ENCODE peak calls at places on chromosomes 4 and X, in eight cellular contexts. Q is neural crest cell, C is ascending aorta, O is AG04450, L is mucosa of descending colon, Y is breast epithelium, I is cardiac muscle cell, E is heart right ventricle. A is an unnamed sample.

GRCh38 chr4:154490589-154491340 is 834 bp downstream of the DCHS2 start:
- DNase-seq in Q (peak), C (no peak), O (no peak), L (peak), Y (no peak), I (peak), E (no peak), A (no peak)

GRCh38 chr4:139973015-139973414 is 181.0 kb downstream of the MAML3 start:
- DNase-seq in Q (no peak), C (no peak), O (no peak), L (no peak), Y (no peak), I (no peak), E (no peak), A (no peak)

GRCh38 chrX:84187501-84188319 is at the start of gene RPS6KA6:
- DNase-seq in Q (peak), C (peak), O (no peak), L (peak), Y (no peak), I (peak), E (no peak), A (no peak)

GRCh38 chrX:14694631-14695030 is 165.3 kb downstream of the GLRA2 start:
- DNase-seq in Q (no peak), C (no peak), O (no peak), L (no peak), Y (no peak), I (no peak), E (no peak), A (no peak)

GRCh38 chr4:41124916-41125548 is 89.3 kb downstream of the APBB2 start:
- DNase-seq in Q (no peak), C (no peak), O (no peak), L (no peak), Y (no peak), I (no peak), E (no peak), A (no peak)

GRCh38 chrX:38358274-38358673 is 5.9 kb downstream of the OTC start:
- DNase-seq in Q (no peak), C (no peak), O (no peak), L (no peak), Y (no peak), I (no peak), E (peak), A (no peak)

GRCh38 chrX:107025538-107025937 is 25.5 kb upstream of the MORC4 start:
- DNase-seq in Q (no peak), C (no peak), O (no peak), L (no peak), Y (no peak), I (peak), E (no peak), A (no peak)

GRCh38 chrX:1477801-1478458 is 25.2 kb upstream of the ASMTL start:
- DNase-seq in Q (no peak), C (no peak), O (no peak), L (no peak), Y (peak), I (no peak), E (no peak), A (no peak)

GRCh38 chr4:159252491-159252890 is 149.6 kb downstream of the RAPGEF2 start:
- DNase-seq in Q (no peak), C (no peak), O (peak), L (no peak), Y (no peak), I (peak), E (no peak), A (no peak)

GRCh38 chrX:118212817-118213183 is 96.2 kb upstream of the KLHL13 start:
- DNase-seq in Q (no peak), C (no peak), O (no peak), L (no peak), Y (no peak), I (no peak), E (no peak), A (no peak)

GRCh38 chr4:140308366-140309123 is 64.9 kb upstream of the SCOC start:
- DNase-seq in Q (no peak), C (peak), O (peak), L (no peak), Y (peak), I (peak), E (peak), A (no peak)

GRCh38 chr4:169253087-169253675 is 17.6 kb downstream of the SH3RF1 start:
- DNase-seq in Q (no peak), C (no peak), O (no peak), L (no peak), Y (no peak), I (no peak), E (no peak), A (no peak)

GRCh38 chr4:726235-726787 is 20.7 kb downstream of the PCGF3 start:
- DNase-seq in Q (no peak), C (no peak), O (no peak), L (no peak), Y (no peak), I (no peak), E (no peak), A (no peak)

GRCh38 chr4:116618638-116619037 is 466.7 kb downstream of the TRAM1L1 start:
- DNase-seq in Q (no peak), C (no peak), O (no peak), L (no peak), Y (no peak), I (no peak), E (no peak), A (no peak)

GRCh38 chr4:10164877-10165283 is 48.3 kb upstream of the WDR1 start:
- DNase-seq in Q (peak), C (no peak), O (no peak), L (no peak), Y (no peak), I (peak), E (no peak), A (no peak)

GRCh38 chrX:150767475-150768131 is 74.4 kb downstream of the MTMR1 start:
- DNase-seq in Q (no peak), C (no peak), O (peak), L (no peak), Y (no peak), I (no peak), E (no peak), A (no peak)

GRCh38 chr4:109022941-109023340 is 260.1 kb upstream of the ETNPPL start:
- DNase-seq in Q (no peak), C (no peak), O (no peak), L (no peak), Y (no peak), I (no peak), E (no peak), A (no peak)

GRCh38 chr4:139918591-139918990 is 235.4 kb downstream of the MAML3 start:
- DNase-seq in Q (no peak), C (no peak), O (no peak), L (no peak), Y (no peak), I (no peak), E (no peak), A (no peak)

GRCh38 chr4:127967141-127967775 is 2.1 kb downstream of the ABHD18 start:
- DNase-seq in Q (no peak), C (no peak), O (no peak), L (no peak), Y (no peak), I (no peak), E (no peak), A (no peak)

GRCh38 chr4:94453534-94453963 is 1.8 kb downstream of the PDLIM5 start:
- DNase-seq in Q (no peak), C (no peak), O (no peak), L (no peak), Y (no peak), I (no peak), E (no peak), A (no peak)

GRCh38 chrX:63680423-63680822 is 104.6 kb downstream of the ARHGEF9 start:
- DNase-seq in Q (no peak), C (no peak), O (no peak), L (no peak), Y (no peak), I (no peak), E (no peak), A (no peak)

GRCh38 chrX:47179221-47179927 is 14.3 kb upstream of the UBA1 start:
- DNase-seq in Q (no peak), C (no peak), O (no peak), L (no peak), Y (peak), I (no peak), E (peak), A (no peak)

GRCh38 chr4:185437809-185438208 is 12.0 kb upstream of the UFSP2 start:
- DNase-seq in Q (no peak), C (no peak), O (no peak), L (no peak), Y (no peak), I (no peak), E (no peak), A (no peak)

GRCh38 chr4:159046683-159047082 is 56.2 kb upstream of the RAPGEF2 start:
- DNase-seq in Q (no peak), C (no peak), O (no peak), L (no peak), Y (no peak), I (no peak), E (no peak), A (no peak)

GRCh38 chr4:120066182-120066524 is 495 bp downstream of the MAD2L1 start:
- DNase-seq in Q (no peak), C (no peak), O (no peak), L (no peak), Y (no peak), I (peak), E (no peak), A (no peak)

DNA sequence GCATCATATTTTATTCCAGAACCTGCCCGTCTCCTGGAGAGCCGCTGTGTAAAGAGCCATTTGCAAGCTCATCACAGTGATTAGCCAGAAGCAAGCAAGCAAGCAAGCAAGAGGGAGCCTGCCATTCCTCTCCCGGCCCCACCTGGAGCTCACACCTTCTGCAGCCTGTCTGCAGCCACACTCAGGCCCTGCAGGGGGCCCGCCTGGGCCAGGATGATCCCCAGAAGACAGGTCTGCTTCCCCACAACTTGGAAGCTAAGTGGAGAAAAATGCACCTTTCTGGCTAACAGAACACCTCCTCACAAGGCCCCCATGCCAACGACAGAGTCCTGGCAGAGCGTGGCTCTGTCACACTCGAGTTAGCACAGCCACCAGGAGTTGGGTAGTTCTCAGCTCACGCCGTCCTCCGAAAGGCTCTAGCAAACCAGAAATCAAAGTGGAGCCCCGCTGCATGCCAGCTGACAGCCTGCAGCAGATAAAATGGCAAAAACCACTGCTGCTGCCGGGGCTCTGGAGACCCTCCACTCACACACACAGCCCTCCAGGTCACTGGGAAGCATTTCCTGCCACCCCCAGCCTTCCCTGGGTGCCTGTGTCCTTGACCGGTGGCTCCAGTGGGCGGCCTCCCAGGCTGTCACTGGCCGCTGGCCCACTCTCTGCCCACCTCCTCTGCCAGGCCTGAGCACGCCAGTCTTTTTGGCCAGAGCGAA is 54.9 kb downstream of the DCTD start:
- DNase-seq in Q (no peak), C (no peak), O (no peak), L (no peak), Y (no peak), I (no peak), E (no peak), A (no peak)
- TF ChIP-seq CTCF in Q (peak), C (no peak), O (no peak), L (no peak), Y (no peak), I (no peak), E (no peak), A (no peak)

DNA sequence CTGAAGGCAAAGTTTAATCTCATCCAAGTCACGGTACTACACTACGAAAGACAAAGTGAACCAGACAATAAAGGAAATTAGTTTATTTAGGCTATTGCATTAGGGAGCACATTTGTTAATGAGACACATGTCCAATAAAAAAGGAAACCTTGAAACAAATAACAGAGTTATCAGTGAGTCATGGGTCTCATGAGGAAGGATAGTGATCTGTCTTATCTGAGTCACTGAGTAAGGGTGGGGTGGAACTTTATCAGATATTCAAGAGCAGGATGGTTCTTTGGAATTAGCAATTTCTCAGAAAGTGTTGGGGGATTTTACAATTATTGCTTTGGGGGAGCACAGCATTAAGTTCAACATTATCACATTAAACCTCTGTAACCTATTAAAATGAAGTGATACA is 188.9 kb upstream of the IL1RAPL1 start:
- DNase-seq in Q (no peak), C (no peak), O (no peak), L (no peak), Y (no peak), I (no peak), E (no peak), A (no peak)
- TF ChIP-seq CTCF in Q (no peak), C (no peak), O (no peak), L (no peak), Y (no peak), I (no peak), E (no peak), A (no peak)

GRCh38 chrX:72572248-72573157 is at the start of gene HDAC8:
- DNase-seq in Q (peak), C (peak), O (peak), L (peak), Y (peak), I (peak), E (peak), A (no peak)

GRCh38 chrX:72569786-72570185 is 2.9 kb downstream of the HDAC8 start:
- DNase-seq in Q (no peak), C (no peak), O (no peak), L (no peak), Y (no peak), I (no peak), E (no peak), A (no peak)

GRCh38 chrX:72576161-72576896 is 3.7 kb upstream of the HDAC8 start:
- DNase-seq in Q (no peak), C (no peak), O (no peak), L (no peak), Y (no peak), I (no peak), E (no peak), A (no peak)

GRCh38 chrX:72568406-72569092 is 4.1 kb downstream of the HDAC8 start:
- DNase-seq in Q (no peak), C (no peak), O (no peak), L (no peak), Y (no peak), I (no peak), E (no peak), A (no peak)

GRCh38 chrX:72573158-72573511 is 492 bp upstream of the HDAC8 start:
- DNase-seq in Q (no peak), C (no peak), O (no peak), L (no peak), Y (no peak), I (no peak), E (no peak), A (no peak)
- TF ChIP-seq CTCF in Q (no peak), C (no peak), O (peak), L (no peak), Y (no peak), I (no peak), E (no peak), A (no peak)

GRCh38 chr4:121675715-121676114 is 21.1 kb downstream of the ANXA5 start:
- DNase-seq in Q (no peak), C (no peak), O (no peak), L (no peak), Y (no peak), I (peak), E (no peak), A (no peak)
- TF ChIP-seq CTCF in Q (peak), C (no peak), O (peak), L (no peak), Y (no peak), I (peak), E (no peak), A (no peak)

A was measured in omental fat pad.